ENCODE peak calls at places on chromosomes 13 and 19, in four cellular contexts. P is HS-27A, Y is NCI-H226, T is NCI-H1694. J is an unnamed sample.

GRCh38 chr13:26988059-26988769 is 183.4 kb downstream of the USP12 start:
- DNase-seq in T (no peak), Y (no peak), P (no peak), J (no peak)

GRCh38 chr13:77952276-77952675 is 33.6 kb upstream of the EDNRB start:
- DNase-seq in P (no peak), T (no peak), Y (no peak), J (no peak)

GRCh38 chr13:24747248-24748151 is 16.5 kb upstream of the RNF17 start:
- DNase-seq in T (no peak), Y (no peak), P (no peak), J (no peak)

GRCh38 chr13:72101768-72102400 is 234.9 kb upstream of the DACH1 start:
- DNase-seq in Y (no peak), P (no peak), T (no peak), J (no peak)

GRCh38 chr13:26011996-26012688 is 39.7 kb downstream of the SHISA2 start:
- DNase-seq in P (no peak), T (no peak), Y (no peak), J (no peak)

GRCh38 chr13:105213512-105213911 is 1322.0 kb downstream of the EFNB2 start:
- DNase-seq in P (no peak), T (no peak), Y (no peak), J (no peak)

GRCh38 chr13:46211116-46211515 is 612 bp upstream of the LRRC63 start:
- DNase-seq in T (peak; percentile 1), P (no peak), Y (no peak), J (no peak)

GRCh38 chr13:44952671-44953070 is 36.6 kb downstream of the NUFIP1 start:
- DNase-seq in P (no peak), T (no peak), Y (no peak), J (no peak)

GRCh38 chr19:1700733-1701663 is 48.6 kb upstream of the TCF3 start:
- DNase-seq in T (no peak), Y (no peak), P (no peak), J (no peak)

GRCh38 chr13:101515504-101515903 is 63.0 kb downstream of the ITGBL1 start:
- DNase-seq in P (no peak), T (no peak), Y (no peak), J (no peak)

GRCh38 chr13:113283904-113284303 is 13.1 kb upstream of the LAMP1 start:
- DNase-seq in Y (no peak), T (no peak), P (no peak), J (no peak)

GRCh38 chr19:45876411-45877197 is 9.3 kb downstream of the IRF2BP1 start:
- DNase-seq in T (no peak), Y (no peak), P (no peak), J (no peak)

GRCh38 chr19:55372316-55373081 is 2.2 kb upstream of the IL11 start:
- DNase-seq in Y (peak; percentile 64), P (no peak), T (no peak), J (no peak)

GRCh38 chr13:83995930-83996329 is 113.7 kb upstream of the SLITRK1 start:
- DNase-seq in T (no peak), Y (no peak), P (no peak), J (no peak)

GRCh38 chr13:110216403-110217041 is 90.4 kb downstream of the COL4A1 start:
- DNase-seq in P (no peak), T (no peak), Y (no peak), J (no peak)

GRCh38 chr19:11423804-11424318 is 4.7 kb upstream of the RGL3 start:
- DNase-seq in P (no peak), T (no peak), Y (no peak), J (no peak)

GRCh38 chr13:94389544-94390351 is 89.7 kb downstream of the DCT start:
- DNase-seq in Y (peak; percentile 5), T (no peak), P (no peak), J (no peak)

GRCh38 chr13:60642552-60642951 is 245.5 kb downstream of the TDRD3 start:
- DNase-seq in T (no peak), Y (no peak), P (no peak), J (no peak)

GRCh38 chr13:110346661-110347067 is 39.6 kb downstream of the COL4A2 start:
- DNase-seq in T (no peak), Y (no peak), P (no peak), J (no peak)

GRCh38 chr19:51948979-51949378 is 21.7 kb downstream of the ZNF613 start:
- DNase-seq in P (no peak), T (no peak), Y (no peak), J (no peak)

GRCh38 chr19:11381535-11382369 is 2.4 kb downstream of the EPOR start:
- DNase-seq in T (no peak), P (peak; percentile 62), Y (peak; percentile 96), J (no peak)

GRCh38 chr19:15101479-15102082 is 5.6 kb upstream of the SYDE1 start:
- DNase-seq in T (peak; percentile 40), P (no peak), Y (no peak), J (no peak)

GRCh38 chr13:100808330-100808729 is 133.7 kb upstream of the TMTC4 start:
- DNase-seq in T (no peak), P (no peak), Y (no peak), J (no peak)

GRCh38 chr19:13537454-13537853 is 31.2 kb upstream of the CACNA1A start:
- DNase-seq in P (no peak), Y (no peak), T (peak; percentile 1), J (no peak)

GRCh38 chr19:11382898-11383705 is 1.0 kb downstream of the EPOR start:
- DNase-seq in Y (no peak), T (no peak), P (no peak), J (no peak)

GRCh38 chr13:48990900-48991299 is 15.2 kb downstream of the FNDC3A start:
- DNase-seq in Y (no peak), P (no peak), T (no peak), J (no peak)

GRCh38 chr19:38506723-38507550 is 73.4 kb downstream of the RYR1 start:
- DNase-seq in Y (peak; percentile 92), P (no peak), T (no peak), J (no peak)

GRCh38 chr13:20856650-20857049 is 45.9 kb downstream of the XPO4 start:
- DNase-seq in P (no peak), Y (no peak), T (no peak), J (no peak)

GRCh38 chr13:44932850-44933251 is 56.4 kb downstream of the NUFIP1 start:
- DNase-seq in P (no peak), Y (peak; percentile 31), T (no peak), J (no peak)

GRCh38 chr13:97000295-97000925 is 6.1 kb upstream of the OXGR1 start:
- DNase-seq in T (no peak), Y (no peak), P (no peak), J (no peak)

GRCh38 chr19:18282021-18282787 is 782 bp upstream of the JUND start:
- DNase-seq in Y (no peak), P (no peak), T (peak; percentile 93), J (peak; percentile 82)

GRCh38 chr19:43078311-43078710 is 4.2 kb downstream of the PSG2 start:
- DNase-seq in P (peak; percentile 90), Y (peak; percentile 88), T (no peak), J (no peak)

GRCh38 chr19:7506385-7507328 is 9.2 kb upstream of the ZNF358 start:
- DNase-seq in Y (peak; percentile 95), T (no peak), P (no peak), J (peak; percentile 37)

GRCh38 chr13:31945202-31945978 is 86.2 kb upstream of the FRY start:
- DNase-seq in Y (peak; percentile 63), T (peak; percentile 70), P (peak; percentile 61), J (peak; percentile 86)

GRCh38 chr19:10009714-10010224 is 535 bp downstream of the COL5A3 start:
- DNase-seq in P (no peak), Y (no peak), T (no peak), J (no peak)

GRCh38 chr19:3723883-3724282 is 15.7 kb downstream of the TJP3 start:
- DNase-seq in Y (no peak), T (peak; percentile 57), P (no peak), J (no peak)

GRCh38 chr19:19067276-19068072 is 3.7 kb downstream of the SLC25A42 start:
- DNase-seq in P (no peak), Y (no peak), T (peak; percentile 25), J (no peak)